ENCODE peak calls at places on chromosomes 1 and 21, in ten cellular contexts. S, K, J, A, Y, W, X, D, U and E are unnamed samples.

GRCh38 chr1:180530501-180530900 is 28.1 kb upstream of the ACBD6 start:
- DNase-seq in A (no peak), K (no peak), D (peak; percentile 92), X (peak; percentile 72), J (no peak), S (peak; percentile 11), Y (no peak), W (no peak), U (peak; percentile 99), E (peak; percentile 22)

GRCh38 chr1:210747890-210748289 is 386.1 kb downstream of the KCNH1 start:
- DNase-seq in S (no peak), X (no peak), A (no peak), J (no peak), K (no peak), U (no peak), Y (no peak), W (no peak), D (no peak), E (no peak)

GRCh38 chr1:40834968-40835545 is 27.1 kb downstream of the CITED4 start:
- DNase-seq in X (no peak), K (no peak), Y (no peak), A (no peak), W (no peak), D (no peak), J (no peak), S (no peak), U (no peak), E (no peak)

GRCh38 chr1:22120469-22120790 is 22.5 kb downstream of the WNT4 start:
- DNase-seq in J (no peak), D (no peak), A (no peak), U (no peak), Y (no peak), X (no peak), W (no peak), S (no peak), K (no peak), E (no peak)

GRCh38 chr1:155322953-155323728 is 2.4 kb downstream of the RUSC1 start:
- DNase-seq in W (peak; percentile 93), D (peak; percentile 98), K (peak; percentile 95), J (peak; percentile 89), Y (peak; percentile 88), A (peak; percentile 95), S (peak; percentile 92), U (peak; percentile 91), X (peak; percentile 90), E (peak; percentile 97)

GRCh38 chr1:224852901-224853568 is 76.4 kb upstream of the DNAH14 start:
- DNase-seq in S (no peak), J (no peak), W (no peak), A (no peak), K (peak; percentile 45), X (no peak), D (peak; percentile 76), Y (peak; percentile 11), U (peak; percentile 37), E (peak; percentile 37)

GRCh38 chr1:243496173-243496553 is 240.3 kb downstream of the SDCCAG8 start:
- DNase-seq in X (no peak), J (no peak), Y (no peak), A (peak; percentile 74), K (peak; percentile 26), S (no peak), W (peak; percentile 54), D (no peak), U (no peak), E (no peak)

GRCh38 chr1:160607051-160608032 is 28.0 kb upstream of the CD84 start:
- DNase-seq in J (no peak), X (peak; percentile 55), D (peak; percentile 88), S (peak; percentile 55), U (peak; percentile 70), K (peak; percentile 71), W (no peak), Y (peak; percentile 47), A (no peak), E (peak; percentile 18)

GRCh38 chr1:236280438-236281285 is 1.1 kb downstream of the ERO1B start:
- DNase-seq in Y (peak; percentile 57), A (no peak), X (no peak), D (no peak), K (peak; percentile 38), J (no peak), W (no peak), U (peak; percentile 5), S (peak; percentile 12), E (no peak)

GRCh38 chr1:245045087-245045881 is 109.5 kb upstream of the KIF26B start:
- DNase-seq in K (peak; percentile 33), D (peak; percentile 37), Y (no peak), S (peak; percentile 75), W (no peak), U (peak; percentile 70), X (no peak), J (no peak), A (no peak), E (no peak)

GRCh38 chr1:113140588-113141446 is 67.8 kb downstream of the LRIG2 start:
- DNase-seq in U (peak; percentile 32), A (peak; percentile 64), W (peak; percentile 32), S (peak; percentile 73), K (peak; percentile 86), J (no peak), X (peak; percentile 59), Y (no peak), D (peak; percentile 78), E (peak; percentile 86)

GRCh38 chr1:234921266-234922062 is 207.2 kb downstream of the TOMM20 start:
- DNase-seq in J (peak; percentile 75), X (no peak), A (no peak), Y (no peak), D (no peak), S (no peak), W (no peak), U (no peak), K (no peak), E (peak; percentile 62)

GRCh38 chr1:156970017-156970416 is 49.6 kb downstream of the LRRC71 start:
- DNase-seq in K (no peak), A (no peak), D (peak; percentile 20), U (no peak), Y (no peak), S (no peak), J (no peak), X (no peak), W (no peak), E (peak; percentile 44)

GRCh38 chr1:100415217-100415778 is 63.0 kb downstream of the CDC14A start:
- DNase-seq in U (peak; percentile 24), D (no peak), Y (no peak), S (no peak), J (no peak), A (no peak), K (no peak), X (no peak), W (no peak), E (no peak)

GRCh38 chr1:112935474-112936289 is 20.3 kb downstream of the SLC16A1 start:
- DNase-seq in A (no peak), Y (no peak), W (no peak), S (no peak), J (no peak), X (no peak), U (peak; percentile 64), K (no peak), D (peak; percentile 76), E (peak; percentile 64)

GRCh38 chr1:84619383-84620093 is 45.3 kb upstream of the CTBS start:
- DNase-seq in K (no peak), W (no peak), A (no peak), U (peak; percentile 88), D (peak; percentile 76), J (no peak), X (no peak), Y (no peak), S (no peak), E (peak; percentile 82)

DNA sequence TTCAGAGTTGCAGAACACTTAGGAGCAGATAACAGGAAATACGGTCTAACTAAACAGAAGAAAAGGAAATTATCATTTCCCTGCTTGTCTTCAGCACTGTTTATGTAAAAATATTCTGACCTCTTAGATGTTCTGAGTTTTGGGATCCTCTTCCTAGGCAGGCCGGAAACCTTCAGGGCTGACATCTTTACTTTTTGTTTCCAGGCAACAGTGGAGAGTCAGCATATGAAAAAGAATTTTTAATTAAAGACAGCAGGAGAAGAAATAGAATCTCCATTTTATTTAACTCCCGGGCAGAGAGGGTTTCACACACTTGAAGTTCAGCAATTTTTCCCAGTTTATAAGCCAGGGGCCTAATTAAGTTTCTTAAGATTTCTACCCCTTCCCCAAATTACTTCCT is 5.1 kb upstream of the RIPPLY3 start:
- DNase-seq in S (no peak), A (no peak), J (no peak), K (no peak), U (no peak), D (no peak), X (no peak), Y (no peak), W (no peak), E (no peak)
- H3K4me3 ChIP-seq in S (no peak overlapping the region), A (no peak overlapping the region), J (no peak overlapping the region), K (no peak overlapping the region), U (no peak overlapping the region), D (no peak overlapping the region), X (no peak overlapping the region), Y (no peak overlapping the region), W (no peak overlapping the region), E (no peak overlapping the region)

DNA sequence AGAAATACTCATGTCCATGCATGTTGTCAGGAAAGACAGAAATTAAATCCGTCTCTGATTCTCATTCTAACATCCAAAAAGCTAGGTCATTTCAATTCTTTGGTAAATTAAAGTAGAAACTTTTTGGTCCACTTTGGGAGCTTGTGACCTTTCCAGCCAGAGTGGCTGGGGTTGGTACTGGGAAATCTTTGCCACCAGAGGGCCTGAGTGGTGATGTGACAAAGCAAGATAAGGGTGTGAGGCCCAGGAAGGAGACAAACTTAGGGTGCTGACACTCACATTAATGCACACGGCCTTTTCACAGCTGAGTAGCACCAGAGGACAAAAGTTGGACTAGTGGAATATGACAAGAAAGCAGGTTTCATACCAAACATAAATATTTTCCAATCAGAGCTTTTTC is 144.3 kb downstream of the DNM3 start:
- DNase-seq in S (no peak), X (no peak), A (no peak), K (peak; percentile 24), D (no peak), Y (no peak), J (no peak), W (no peak), U (no peak), E (no peak)
- TF ChIP-seq CTCF in S (no peak), X (no peak), A (peak; percentile 9), K (peak; percentile 43), D (no peak), Y (peak; percentile 31), J (no peak), W (peak; percentile 14), U (peak; percentile 50), E (peak; percentile 27)

DNA sequence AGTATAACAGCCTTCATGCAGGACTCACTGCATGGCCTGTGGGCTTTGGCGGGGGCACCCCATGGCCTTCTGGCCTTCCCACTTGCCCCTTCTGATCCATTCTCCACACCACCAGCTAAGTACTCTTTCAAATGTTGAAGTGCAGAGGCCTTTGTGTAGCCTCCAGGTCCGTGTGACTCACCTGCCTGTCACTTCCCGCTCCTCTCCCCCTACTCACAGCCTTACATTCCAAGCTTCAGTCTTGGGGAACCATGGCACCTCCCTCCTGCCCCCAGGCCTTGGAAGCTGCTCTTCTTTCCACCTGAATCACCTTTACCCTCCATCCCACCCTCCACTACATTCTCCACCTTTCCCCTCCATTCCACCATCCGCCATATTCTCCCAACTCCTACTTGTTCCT is 69.6 kb downstream of the PGM1 start:
- DNase-seq in D (peak; percentile 13), U (peak; percentile 94), A (no peak), J (no peak), Y (no peak), K (no peak), S (no peak), X (no peak), W (no peak), E (no peak)
- H3K4me3 ChIP-seq in D (no peak overlapping the region), U (no peak overlapping the region), A (no peak overlapping the region), J (no peak overlapping the region), Y (no peak overlapping the region), K (no peak overlapping the region), S (no peak overlapping the region), X (no peak overlapping the region), W (no peak overlapping the region), E (no peak overlapping the region)

GRCh38 chr1:79966438-79966837 is 959.9 kb upstream of the ADGRL4 start:
- DNase-seq in Y (no peak), W (no peak), J (no peak), U (no peak), K (no peak), S (no peak), X (no peak), D (no peak), A (no peak), E (no peak)
- TF ChIP-seq CTCF in Y (no peak), W (no peak), J (no peak), U (no peak), K (no peak), S (no peak), X (no peak), D (no peak), A (no peak), E (no peak)